ENCODE peak calls at places on chromosome 5, in six cellular contexts. One of them, this sample, is unnamed.

GRCh38 chr5:54024466-54024865 is 285.9 kb downstream of the ARL15 start:
- DNase-seq in IMR-90: peak
- DNase-seq in lung: no peak
- DNase-seq in AG04450: peak
- DNase-seq in HCT116: no peak
- DNase-seq in lower leg skin: no peak
- DNase-seq in this sample: no peak

GRCh38 chr5:125199968-125200841 is 453.8 kb upstream of the ZNF608 start:
- DNase-seq in IMR-90: no peak
- DNase-seq in lung: no peak
- DNase-seq in AG04450: no peak
- DNase-seq in HCT116: no peak
- DNase-seq in lower leg skin: no peak
- DNase-seq in this sample: no peak

GRCh38 chr5:36202521-36202961 is 39.2 kb downstream of the NADK2 start:
- DNase-seq in IMR-90: peak
- DNase-seq in lung: no peak
- DNase-seq in AG04450: no peak
- DNase-seq in HCT116: no peak
- DNase-seq in lower leg skin: no peak
- DNase-seq in this sample: no peak

GRCh38 chr5:157271740-157272271 is 5.9 kb downstream of the CYFIP2 start:
- DNase-seq in IMR-90: no peak
- DNase-seq in lung: no peak
- DNase-seq in AG04450: no peak
- DNase-seq in HCT116: no peak
- DNase-seq in lower leg skin: no peak
- DNase-seq in this sample: no peak

GRCh38 chr5:149860801-149861322 is 83.7 kb downstream of the PDE6A start:
- DNase-seq in IMR-90: no peak
- DNase-seq in lung: no peak
- DNase-seq in AG04450: no peak
- DNase-seq in HCT116: no peak
- DNase-seq in lower leg skin: no peak
- DNase-seq in this sample: no peak

GRCh38 chr5:38556599-38557308 is at the start of gene LIFR:
- DNase-seq in IMR-90: peak
- DNase-seq in lung: peak
- DNase-seq in AG04450: peak
- DNase-seq in HCT116: peak
- DNase-seq in lower leg skin: peak
- DNase-seq in this sample: no peak

GRCh38 chr5:968953-969352 is 39.6 kb upstream of the NKD2 start:
- DNase-seq in IMR-90: no peak
- DNase-seq in lung: no peak
- DNase-seq in AG04450: no peak
- DNase-seq in HCT116: no peak
- DNase-seq in lower leg skin: no peak
- DNase-seq in this sample: no peak

GRCh38 chr5:111278824-111279504 is 54.8 kb downstream of the CAMK4 start:
- DNase-seq in IMR-90: no peak
- DNase-seq in lung: peak
- DNase-seq in AG04450: no peak
- DNase-seq in HCT116: peak
- DNase-seq in lower leg skin: peak
- DNase-seq in this sample: no peak

GRCh38 chr5:85823462-85824426 is 794.0 kb upstream of the COX7C start:
- DNase-seq in IMR-90: no peak
- DNase-seq in lung: no peak
- DNase-seq in AG04450: no peak
- DNase-seq in HCT116: peak
- DNase-seq in lower leg skin: no peak
- DNase-seq in this sample: no peak

GRCh38 chr5:165497707-165498106 is 1992.3 kb downstream of the MAT2B start:
- DNase-seq in IMR-90: peak
- DNase-seq in lung: no peak
- DNase-seq in AG04450: no peak
- DNase-seq in HCT116: no peak
- DNase-seq in lower leg skin: no peak
- DNase-seq in this sample: no peak

GRCh38 chr5:60673329-60673728 is 26.6 kb downstream of the DEPDC1B start:
- DNase-seq in IMR-90: no peak
- DNase-seq in lung: no peak
- DNase-seq in AG04450: no peak
- DNase-seq in HCT116: no peak
- DNase-seq in lower leg skin: no peak
- DNase-seq in this sample: no peak

GRCh38 chr5:170302729-170303501 is 5.3 kb upstream of the LCP2 start:
- DNase-seq in IMR-90: no peak
- DNase-seq in lung: no peak
- DNase-seq in AG04450: no peak
- DNase-seq in HCT116: no peak
- DNase-seq in lower leg skin: no peak
- DNase-seq in this sample: no peak

GRCh38 chr5:35438288-35438687 is 179.4 kb upstream of the SPEF2 start:
- DNase-seq in IMR-90: no peak
- DNase-seq in lung: no peak
- DNase-seq in AG04450: no peak
- DNase-seq in HCT116: no peak
- DNase-seq in lower leg skin: no peak
- DNase-seq in this sample: no peak

GRCh38 chr5:98927988-98928801 is 612 bp downstream of the CHD1 start:
- DNase-seq in IMR-90: peak
- DNase-seq in lung: peak
- DNase-seq in AG04450: no peak
- DNase-seq in HCT116: no peak
- DNase-seq in lower leg skin: peak
- DNase-seq in this sample: no peak

GRCh38 chr5:143170977-143171376 is 232.5 kb downstream of the NR3C1 start:
- DNase-seq in IMR-90: no peak
- DNase-seq in lung: no peak
- DNase-seq in AG04450: no peak
- DNase-seq in HCT116: no peak
- DNase-seq in lower leg skin: no peak
- DNase-seq in this sample: no peak

GRCh38 chr5:63094730-63095129 is 516.1 kb downstream of the LRRC70 start:
- DNase-seq in IMR-90: no peak
- DNase-seq in lung: no peak
- DNase-seq in AG04450: no peak
- DNase-seq in HCT116: no peak
- DNase-seq in lower leg skin: no peak
- DNase-seq in this sample: no peak

GRCh38 chr5:109654455-109654854 is 35.3 kb upstream of the MAN2A1 start:
- DNase-seq in IMR-90: no peak
- DNase-seq in lung: no peak
- DNase-seq in AG04450: no peak
- DNase-seq in HCT116: no peak
- DNase-seq in lower leg skin: no peak
- DNase-seq in this sample: no peak

GRCh38 chr5:52709171-52709925 is 78.4 kb upstream of the ITGA1 start:
- DNase-seq in IMR-90: peak
- DNase-seq in lung: no peak
- DNase-seq in AG04450: no peak
- DNase-seq in HCT116: no peak
- DNase-seq in lower leg skin: no peak
- DNase-seq in this sample: no peak

GRCh38 chr5:159263569-159263905 is 447 bp downstream of the UBLCP1 start:
- DNase-seq in IMR-90: no peak
- DNase-seq in lung: no peak
- DNase-seq in AG04450: no peak
- DNase-seq in HCT116: no peak
- DNase-seq in lower leg skin: no peak
- DNase-seq in this sample: no peak

GRCh38 chr5:65482280-65482726 is 583 bp upstream of the ADAMTS6 start:
- DNase-seq in IMR-90: peak
- DNase-seq in lung: no peak
- DNase-seq in AG04450: no peak
- DNase-seq in HCT116: no peak
- DNase-seq in lower leg skin: no peak
- DNase-seq in this sample: no peak

GRCh38 chr5:133723126-133723525 is 110.8 kb upstream of the FSTL4 start:
- DNase-seq in IMR-90: no peak
- DNase-seq in lung: no peak
- DNase-seq in AG04450: no peak
- DNase-seq in HCT116: no peak
- DNase-seq in lower leg skin: no peak
- DNase-seq in this sample: no peak

GRCh38 chr5:111364992-111365391 is 140.8 kb downstream of the CAMK4 start:
- DNase-seq in IMR-90: peak
- DNase-seq in lung: no peak
- DNase-seq in AG04450: no peak
- DNase-seq in HCT116: no peak
- DNase-seq in lower leg skin: no peak
- DNase-seq in this sample: no peak

GRCh38 chr5:39714036-39714698 is 289.4 kb upstream of the DAB2 start:
- DNase-seq in IMR-90: peak
- DNase-seq in lung: no peak
- DNase-seq in AG04450: peak
- DNase-seq in HCT116: peak
- DNase-seq in lower leg skin: peak
- DNase-seq in this sample: peak

GRCh38 chr5:73983661-73984060 is 357.7 kb downstream of the ARHGEF28 start:
- DNase-seq in IMR-90: no peak
- DNase-seq in lung: no peak
- DNase-seq in AG04450: no peak
- DNase-seq in HCT116: no peak
- DNase-seq in lower leg skin: no peak
- DNase-seq in this sample: no peak

GRCh38 chr5:17219006-17219422 is 1.6 kb downstream of the BASP1 start:
- DNase-seq in IMR-90: no peak
- DNase-seq in lung: no peak
- DNase-seq in AG04450: no peak
- DNase-seq in HCT116: no peak
- DNase-seq in lower leg skin: no peak
- DNase-seq in this sample: no peak

GRCh38 chr5:108078882-108079281 is 303.0 kb downstream of the FBXL17 start:
- DNase-seq in IMR-90: no peak
- DNase-seq in lung: no peak
- DNase-seq in AG04450: no peak
- DNase-seq in HCT116: no peak
- DNase-seq in lower leg skin: no peak
- DNase-seq in this sample: no peak
- H3K4me3 ChIP-seq in IMR-90: no peak
- H3K4me3 ChIP-seq in lung: no peak
- H3K4me3 ChIP-seq in AG04450: no peak
- H3K4me3 ChIP-seq in HCT116: no peak
- H3K4me3 ChIP-seq in lower leg skin: no peak
- H3K4me3 ChIP-seq in this sample: no peak

GRCh38 chr5:123545506-123545905 is 33.5 kb downstream of the CSNK1G3 start:
- DNase-seq in IMR-90: no peak
- DNase-seq in lung: no peak
- DNase-seq in AG04450: no peak
- DNase-seq in HCT116: no peak
- DNase-seq in lower leg skin: no peak
- DNase-seq in this sample: no peak
- TF ChIP-seq CTCF in IMR-90: peak
- TF ChIP-seq CTCF in lung: peak
- TF ChIP-seq CTCF in AG04450: peak
- TF ChIP-seq CTCF in HCT116: no peak
- TF ChIP-seq CTCF in lower leg skin: no peak
- TF ChIP-seq CTCF in this sample: peak

DNA sequence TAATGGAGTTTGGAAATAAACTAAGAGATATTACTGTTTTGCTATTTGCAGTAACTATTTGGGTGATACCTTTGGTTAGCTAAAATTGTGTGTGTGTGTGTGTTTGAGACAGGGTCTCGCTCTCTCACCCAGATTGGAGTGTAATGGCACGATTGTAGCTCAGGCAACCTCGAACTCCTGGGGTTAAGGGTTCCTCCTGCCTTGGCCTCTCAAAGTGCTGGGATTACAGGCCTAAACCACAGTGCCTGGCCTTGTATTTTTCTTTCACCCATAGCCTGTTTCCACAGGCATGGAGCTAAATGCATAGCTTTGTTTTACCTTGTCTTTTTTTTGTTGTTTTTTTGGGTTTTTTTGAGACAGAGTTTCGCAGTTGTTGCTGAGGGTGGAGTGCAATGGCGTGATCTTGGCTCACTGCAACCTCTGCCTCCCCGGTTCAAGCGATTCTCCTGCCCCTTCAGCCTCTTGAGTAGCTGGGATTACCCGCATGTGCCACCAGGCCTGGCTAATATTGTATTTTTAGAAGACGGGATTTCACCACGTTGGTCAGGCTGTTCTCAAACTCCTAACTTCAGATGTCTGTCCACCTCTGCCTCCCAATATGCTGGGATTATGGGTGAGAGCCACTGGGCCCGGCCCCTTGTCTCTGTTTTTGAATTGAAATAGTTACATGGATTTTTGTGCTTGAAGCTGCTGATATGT is 5.6 kb downstream of the GPBP1 start:
- DNase-seq in IMR-90: no peak
- DNase-seq in lung: no peak
- DNase-seq in AG04450: no peak
- DNase-seq in HCT116: no peak
- DNase-seq in lower leg skin: no peak
- DNase-seq in this sample: no peak
- H3K4me3 ChIP-seq in IMR-90: no peak
- H3K4me3 ChIP-seq in lung: no peak
- H3K4me3 ChIP-seq in AG04450: peak
- H3K4me3 ChIP-seq in HCT116: no peak
- H3K4me3 ChIP-seq in lower leg skin: no peak
- H3K4me3 ChIP-seq in this sample: peak

DNA sequence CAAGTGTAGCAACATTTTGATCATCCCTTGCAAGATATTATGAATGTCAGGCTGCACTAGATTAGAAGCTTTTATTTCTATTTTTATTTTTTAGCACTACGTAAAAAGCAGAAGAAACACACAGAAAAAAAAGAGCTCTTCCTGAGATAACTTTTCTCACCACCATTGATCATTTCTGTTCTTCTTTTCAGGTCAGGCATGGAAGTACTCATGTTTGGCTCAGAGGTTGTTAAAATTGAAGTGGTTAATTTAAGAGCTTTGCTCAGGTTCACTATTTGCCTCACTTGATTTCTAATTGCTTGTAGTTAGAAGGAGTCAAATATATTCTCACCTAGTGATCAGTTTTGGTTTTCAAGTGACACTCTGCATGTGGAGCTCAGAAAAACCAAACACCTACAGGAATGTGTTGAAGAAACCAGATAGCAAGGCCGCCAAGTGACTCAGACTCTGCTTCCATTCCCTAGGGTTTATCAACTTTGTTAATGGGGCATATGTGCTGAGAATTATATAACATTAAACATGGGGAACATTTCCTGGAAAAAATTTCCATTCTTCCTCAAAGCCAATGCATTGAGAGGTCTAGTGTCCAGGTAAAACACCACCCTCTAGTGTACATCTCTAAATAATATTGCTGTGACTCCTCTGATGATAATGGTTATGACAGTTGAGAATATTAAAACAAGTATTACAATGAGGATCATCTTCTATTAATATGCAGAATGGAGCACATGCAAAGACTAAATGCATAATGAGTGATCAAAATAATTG is 679.7 kb downstream of the CETN3 start:
- DNase-seq in IMR-90: no peak
- DNase-seq in lung: no peak
- DNase-seq in AG04450: no peak
- DNase-seq in HCT116: peak
- DNase-seq in lower leg skin: no peak
- DNase-seq in this sample: no peak
- TF ChIP-seq CTCF in IMR-90: no peak
- TF ChIP-seq CTCF in lung: no peak
- TF ChIP-seq CTCF in AG04450: peak
- TF ChIP-seq CTCF in HCT116: peak
- TF ChIP-seq CTCF in lower leg skin: no peak
- TF ChIP-seq CTCF in this sample: peak

GRCh38 chr5:172864161-172864560 is 30.1 kb downstream of the ERGIC1 start:
- DNase-seq in IMR-90: no peak
- DNase-seq in lung: no peak
- DNase-seq in AG04450: no peak
- DNase-seq in HCT116: no peak
- DNase-seq in lower leg skin: no peak
- DNase-seq in this sample: no peak
- H3K4me3 ChIP-seq in IMR-90: no peak
- H3K4me3 ChIP-seq in lung: no peak
- H3K4me3 ChIP-seq in AG04450: no peak
- H3K4me3 ChIP-seq in HCT116: no peak
- H3K4me3 ChIP-seq in lower leg skin: no peak
- H3K4me3 ChIP-seq in this sample: no peak

This sample was measured in epithelial cell of proximal tubule.